ENCODE peak calls at places on chromosome 17, in four cellular contexts. U is GM12878, Z is K562, V is H1. R is an unnamed sample.

GRCh38 chr17:39601758-39602532 is 5.8 kb downstream of the NEUROD2 start:
- DNase-seq in Z (no peak), U (no peak), V (no peak), R (no peak)

GRCh38 chr17:45405250-45406086 is 27.2 kb downstream of the ARHGAP27 start:
- DNase-seq in U (no peak), Z (peak), V (peak), R (no peak)

GRCh38 chr17:77349976-77350830 is 209.4 kb downstream of the SEC14L1 start:
- DNase-seq in U (no peak), Z (no peak), V (no peak), R (no peak)

GRCh38 chr17:51214920-51215319 is 44.9 kb downstream of the MBTD1 start:
- DNase-seq in Z (no peak), U (no peak), V (no peak), R (no peak)

GRCh38 chr17:7886227-7887037 is 2.2 kb upstream of the CHD3 start:
- DNase-seq in Z (no peak), V (no peak), U (no peak), R (no peak)

GRCh38 chr17:34066528-34066927 is 188.6 kb upstream of the CCL2 start:
- DNase-seq in V (no peak), U (no peak), Z (no peak), R (no peak)

GRCh38 chr17:31320791-31321190 is 631 bp downstream of the EVI2A start:
- DNase-seq in Z (no peak), V (no peak), U (no peak), R (no peak)

GRCh38 chr17:44004077-44004760 is at the start of gene NAGS:
- DNase-seq in Z (peak), V (no peak), U (no peak), R (no peak)

GRCh38 chr17:34443832-34444469 is 80.9 kb upstream of the CCL1 start:
- DNase-seq in V (no peak), Z (peak), U (no peak), R (no peak)

GRCh38 chr17:45319239-45319703 is 2.5 kb upstream of the MAP3K14 start:
- DNase-seq in U (no peak), Z (no peak), V (no peak), R (peak)

GRCh38 chr17:381941-382643 is 29.5 kb upstream of the RPH3AL start:
- DNase-seq in Z (no peak), U (no peak), V (no peak), R (no peak)

GRCh38 chr17:59800530-59800942 is 92.2 kb downstream of the TUBD1 start:
- DNase-seq in V (no peak), U (no peak), Z (no peak), R (peak)

GRCh38 chr17:35747540-35748017 is 5.5 kb downstream of the GAS2L2 start:
- DNase-seq in Z (peak), V (no peak), U (peak), R (peak)

GRCh38 chr17:62135742-62136141 is 70.7 kb upstream of the MED13 start:
- DNase-seq in U (no peak), Z (no peak), V (no peak), R (no peak)

GRCh38 chr17:61635913-61636432 is 45.0 kb upstream of the NACA2 start:
- DNase-seq in V (no peak), U (peak), Z (peak), R (peak)

GRCh38 chr17:73644145-73645049 is at the start of gene SDK2:
- DNase-seq in U (no peak), V (no peak), Z (no peak), R (no peak)

GRCh38 chr17:73757324-73757942 is 113.2 kb upstream of the SDK2 start:
- DNase-seq in Z (no peak), U (no peak), V (no peak), R (no peak)

GRCh38 chr17:33580215-33580614 is 287.1 kb upstream of the ASIC2 start:
- DNase-seq in V (no peak), Z (no peak), U (no peak), R (no peak)

GRCh38 chr17:30997842-30998241 is 27.0 kb downstream of the RNF135 start:
- DNase-seq in V (no peak), U (no peak), Z (no peak), R (no peak)

GRCh38 chr17:36188891-36189306 is 7.7 kb downstream of the CCL3L1 start:
- DNase-seq in V (no peak), Z (no peak), U (peak), R (no peak)

GRCh38 chr17:29190039-29190438 is 9.8 kb upstream of the MYO18A start:
- DNase-seq in U (no peak), V (no peak), Z (no peak), R (no peak)

GRCh38 chr17:29844339-29845048 is 85.5 kb downstream of the SSH2 start:
- DNase-seq in Z (peak), V (no peak), U (no peak), R (no peak)

GRCh38 chr17:82887255-82888164 is 47.7 kb upstream of the ZNF750 start:
- DNase-seq in Z (no peak), V (no peak), U (no peak), R (no peak)

GRCh38 chr17:7862692-7863437 is 5.1 kb downstream of the CYB5D1 start:
- DNase-seq in U (no peak), V (no peak), Z (peak), R (no peak)

GRCh38 chr17:42608692-42609181 is 437 bp downstream of the RETREG3 start:
- DNase-seq in V (no peak), Z (no peak), U (no peak), R (no peak)

GRCh38 chr17:307741-308507 is 44.7 kb downstream of the RPH3AL start:
- DNase-seq in Z (no peak), U (no peak), V (no peak), R (no peak)

GRCh38 chr17:31321481-31321880 is at the start of gene EVI2A:
- DNase-seq in U (peak), Z (no peak), V (no peak), R (no peak)

GRCh38 chr17:30208214-30208613 is 27.3 kb downstream of the SLC6A4 start:
- DNase-seq in U (peak), Z (no peak), V (no peak), R (no peak)

GRCh38 chr17:14198013-14198412 is 38.6 kb downstream of the CDRT15 start:
- DNase-seq in V (no peak), Z (no peak), U (no peak), R (no peak)

GRCh38 chr17:50629902-50630301 is 4.8 kb upstream of the ABCC3 start:
- DNase-seq in V (no peak), U (no peak), Z (no peak), R (no peak)

GRCh38 chr17:28575126-28575795 is 1.4 kb downstream of the ALDOC start:
- DNase-seq in Z (no peak), U (no peak), V (no peak), R (no peak)

GRCh38 chr17:62309381-62309780 is 71.0 kb upstream of the EFCAB3 start:
- DNase-seq in V (no peak), Z (no peak), U (no peak), R (no peak)

GRCh38 chr17:410674-411401 is 58.2 kb upstream of the RPH3AL start:
- DNase-seq in Z (peak), U (no peak), V (no peak), R (no peak)

GRCh38 chr17:7233701-7234099 is 617 bp downstream of the DVL2 start:
- DNase-seq in Z (no peak), V (no peak), U (no peak), R (no peak)

GRCh38 chr17:17141860-17142552 is 64.1 kb downstream of the PLD6 start:
- DNase-seq in V (no peak), U (no peak), Z (peak), R (no peak)
- TF ChIP-seq EGR1 in V (no peak), U (no peak), Z (no peak), R (no peak)

GRCh38 chr17:27493088-27493487 is 36.8 kb downstream of the KSR1 start:
- DNase-seq in V (no peak), Z (no peak), U (no peak), R (no peak)

GRCh38 chr17:27496005-27496404 is 39.8 kb downstream of the KSR1 start:
- DNase-seq in Z (no peak), V (no peak), U (no peak), R (no peak)

GRCh38 chr17:27495460-27495859 is 39.2 kb downstream of the KSR1 start:
- DNase-seq in Z (no peak), V (no peak), U (no peak), R (no peak)

GRCh38 chr17:27492470-27492869 is 36.2 kb downstream of the KSR1 start:
- DNase-seq in U (no peak), V (no peak), Z (no peak), R (no peak)

GRCh38 chr17:27494192-27495091 is 38.2 kb downstream of the KSR1 start:
- DNase-seq in V (no peak), U (no peak), Z (no peak), R (peak)
- TF ChIP-seq SIN3A in V (no peak), U (no peak), Z (no peak), R (no peak)

GRCh38 chr17:63365366-63366237 is 80.5 kb downstream of the CYB561 start:
- DNase-seq in Z (no peak), U (no peak), V (no peak), R (no peak)
- TF ChIP-seq EGR1 in Z (no peak), U (no peak), V (no peak), R (no peak)

DNA sequence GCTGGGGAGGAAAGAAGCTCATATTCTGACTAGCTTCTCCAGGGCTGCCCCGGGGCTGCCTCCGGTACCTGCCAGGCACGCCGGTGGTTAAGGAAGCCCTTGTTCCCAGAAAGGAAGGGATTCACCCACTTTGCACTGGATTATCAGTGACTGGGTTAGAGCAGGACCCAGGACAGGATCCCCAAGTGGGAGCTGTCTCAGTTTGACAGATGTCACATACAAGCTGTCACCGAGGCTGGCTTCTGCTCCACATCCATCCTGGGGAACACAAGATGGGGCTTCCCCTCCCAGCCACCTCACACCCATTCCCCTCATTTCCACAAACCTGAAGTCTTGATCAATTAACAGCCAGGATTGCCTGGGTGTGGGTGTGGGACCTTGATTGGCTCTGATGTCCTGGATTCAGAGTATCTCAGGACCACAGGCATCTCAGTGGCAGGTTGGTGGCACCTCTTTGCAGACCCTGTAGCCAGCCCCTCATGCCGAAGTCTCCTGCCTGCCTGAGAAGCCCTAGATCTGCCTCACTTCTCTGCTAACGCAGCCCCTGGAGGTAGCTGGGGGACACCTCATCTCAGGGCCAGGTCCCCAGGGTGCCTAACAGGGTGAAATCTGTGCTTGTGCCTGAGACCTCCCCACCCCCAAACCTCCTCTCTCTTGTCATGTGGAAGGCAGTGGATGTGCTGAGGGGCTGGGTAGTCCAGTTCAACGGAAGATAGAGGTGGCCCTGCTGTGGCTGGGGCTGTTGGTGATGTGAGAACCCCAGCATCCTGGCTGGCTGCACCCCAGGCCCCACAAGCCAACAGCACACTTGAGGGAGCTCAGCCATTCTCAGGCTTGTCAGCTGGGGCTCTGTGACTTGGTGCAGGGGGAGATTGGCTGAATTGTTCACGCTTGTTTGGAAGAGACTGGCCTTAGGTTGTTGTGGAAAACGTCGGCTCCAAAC is 1.4 kb downstream of the CACNG5 start:
- DNase-seq in V (no peak), U (no peak), Z (no peak), R (no peak)
- TF ChIP-seq SIN3A in V (no peak), U (no peak), Z (no peak), R (no peak)

DNA sequence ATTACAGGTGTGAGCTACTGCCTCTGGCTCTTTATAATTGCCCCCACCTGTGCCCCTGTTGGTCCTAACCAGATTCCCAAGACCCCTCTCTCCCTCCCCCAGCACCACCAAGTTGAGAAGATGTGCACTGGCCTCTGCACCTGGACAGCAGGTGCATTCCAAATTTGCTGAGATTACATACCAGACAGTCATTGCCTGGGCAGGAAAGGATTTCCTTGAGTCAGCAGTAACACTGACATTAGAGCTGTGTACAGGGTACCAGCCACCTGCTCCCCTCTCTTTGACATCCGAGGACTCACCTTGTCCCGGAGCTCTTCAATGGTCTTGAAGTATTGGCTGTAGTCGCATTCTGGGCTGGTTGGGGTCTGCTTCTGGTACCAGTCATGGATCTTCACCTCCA is 659 bp downstream of the KRT15 start:
- DNase-seq in V (no peak), Z (no peak), U (no peak), R (no peak)
- TF ChIP-seq EGR1 in V (no peak), Z (no peak), U (no peak), R (no peak)

GRCh38 chr17:1834378-1835149 is 4.8 kb downstream of the RPA1 start:
- DNase-seq in U (peak), Z (no peak), V (no peak), R (no peak)

GRCh38 chr17:1829579-1830257 is at the start of the genes RPA1 and SMYD4:
- DNase-seq in V (peak), U (peak), Z (peak), R (peak)

GRCh38 chr17:1829189-1829578 is 518 bp downstream of the SMYD4 start:
- DNase-seq in V (no peak), Z (no peak), U (no peak), R (no peak)

GRCh38 chr17:1830288-1830687 is 483 bp downstream of the RPA1 start:
- DNase-seq in Z (peak), U (no peak), V (no peak), R (no peak)
- TF ChIP-seq SIN3A in Z (no peak), U (no peak), V (no peak), R (no peak)

DNA sequence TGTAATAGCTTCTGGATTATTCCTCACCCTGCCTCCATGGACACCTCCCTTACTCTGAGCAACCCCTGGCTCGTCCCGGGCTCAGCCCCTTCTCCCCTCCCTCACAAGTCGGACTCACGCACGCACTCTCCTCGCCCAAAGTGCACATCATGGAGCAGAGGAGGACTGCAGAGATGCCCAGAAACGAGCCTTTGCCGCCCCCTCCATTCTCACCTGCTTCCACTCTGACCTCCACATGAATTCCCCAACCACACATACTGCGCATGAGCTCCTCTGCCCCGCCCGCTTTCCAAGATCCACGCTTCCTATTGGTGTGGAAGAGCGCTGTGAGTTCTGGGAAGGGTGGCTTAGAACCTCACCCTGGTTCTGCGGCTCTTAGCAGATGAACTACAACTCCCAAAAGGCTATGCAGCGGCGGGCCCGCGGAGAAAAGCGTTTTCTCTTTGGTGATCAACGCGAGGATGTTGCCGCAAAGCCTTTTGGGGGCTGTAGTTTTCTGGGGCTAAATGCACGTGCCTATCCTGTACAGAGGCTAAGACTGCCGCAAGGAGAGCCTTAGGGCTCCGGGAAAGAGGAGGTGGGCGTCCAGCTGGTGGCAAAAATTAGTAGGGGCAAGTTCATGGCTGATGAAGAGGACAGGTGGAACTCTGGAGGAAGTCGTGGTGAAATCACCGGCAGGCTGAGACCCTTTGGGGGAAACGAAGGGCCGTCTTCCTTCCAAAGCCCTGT is at the start of gene PHB1:
- DNase-seq in U (peak), V (peak), Z (peak), R (peak)
- TF ChIP-seq EGR1 in U (peak), V (no peak), Z (peak), R (no peak)

DNA sequence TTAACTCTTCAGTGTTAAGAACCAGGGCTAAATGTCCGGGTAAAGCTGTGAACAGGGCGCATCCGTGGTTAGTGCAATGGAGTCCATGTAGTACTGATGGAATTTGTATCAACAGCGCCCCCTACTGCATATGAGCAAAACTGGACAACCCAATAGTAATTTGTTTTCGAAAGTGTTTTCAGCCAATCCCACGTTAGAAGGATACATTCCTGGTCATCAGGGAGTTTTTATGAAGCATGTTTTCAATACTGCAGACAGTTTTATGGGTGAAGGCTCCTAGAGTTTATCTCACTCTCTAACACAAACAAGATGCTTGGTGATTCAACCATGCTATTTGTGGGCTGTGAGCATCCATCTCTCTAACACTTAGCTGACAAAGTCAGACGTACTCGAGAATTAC is 46.6 kb upstream of the HNF1B start:
- DNase-seq in V (no peak), U (no peak), Z (peak), R (no peak)
- TF ChIP-seq SIN3A in V (no peak), U (no peak), Z (no peak), R (no peak)

DNA sequence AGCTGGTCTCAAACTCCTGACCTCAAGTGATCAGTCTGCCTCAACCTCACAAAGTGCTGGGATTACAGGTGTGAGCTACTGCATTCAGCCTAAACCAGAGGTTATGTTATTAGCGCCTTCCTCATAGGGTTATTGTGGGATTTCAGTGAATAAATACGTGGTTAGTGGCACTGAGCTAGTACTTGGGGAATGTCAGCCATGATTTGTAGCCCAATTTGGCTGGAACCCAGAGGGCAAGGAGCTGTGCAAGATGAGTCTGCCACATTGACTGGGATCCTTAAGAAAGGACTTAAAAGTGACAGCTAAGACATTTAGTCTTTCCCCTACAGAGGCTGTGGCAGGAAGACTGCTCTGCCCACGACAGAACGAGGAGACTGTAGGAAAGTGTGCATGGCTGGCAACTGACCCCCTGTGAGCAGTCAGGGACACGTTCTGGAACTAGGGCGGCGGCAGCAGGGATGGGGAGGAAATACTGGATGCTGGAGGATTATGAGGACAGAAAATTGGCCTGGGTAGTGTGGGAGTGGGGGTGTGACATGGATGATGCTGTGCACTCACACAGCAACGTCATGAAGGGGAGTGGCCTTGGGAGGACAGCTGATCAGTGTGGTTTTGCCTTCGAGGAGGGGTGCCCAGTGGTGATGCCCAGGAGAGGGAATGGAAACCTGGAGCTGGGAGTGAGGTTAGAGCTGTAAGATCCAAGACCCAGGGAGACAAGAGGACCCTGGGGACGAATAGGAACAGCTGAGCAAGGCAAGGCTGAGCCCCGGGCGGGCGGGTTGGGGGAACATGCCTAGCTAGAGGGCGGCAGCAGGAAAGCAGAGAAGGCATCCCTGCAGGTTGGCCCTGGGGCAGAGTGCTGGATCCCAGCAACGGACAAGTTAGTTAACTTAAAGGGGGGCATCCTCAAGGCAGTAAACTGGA is 14.5 kb downstream of the ATP5PD start:
- DNase-seq in V (no peak), Z (peak), U (no peak), R (peak)
- TF ChIP-seq EGR1 in V (no peak), Z (no peak), U (no peak), R (no peak)

R was measured in HCT116.